ENCODE peak calls at places on chromosomes 1 and 21, in eight cellular contexts. One of them, this sample, is unnamed.

GRCh38 chr1:154951901-154952657 is 3.8 kb downstream of the PBXIP1 start:
- DNase-seq in IMR-90: no peak
- DNase-seq in endodermal cell: no peak
- DNase-seq in right lobe of liver: no peak
- DNase-seq in upper lobe of right lung: no peak
- DNase-seq in thoracic aorta: no peak
- DNase-seq in fibroblast of mammary gland: no peak
- DNase-seq in tibial artery: no peak
- DNase-seq in this sample: no peak

GRCh38 chr1:94481473-94481933 is 60.1 kb downstream of the F3 start:
- DNase-seq in IMR-90: peak
- DNase-seq in fibroblast of mammary gland: peak
- DNase-seq in endodermal cell: peak
- DNase-seq in tibial artery: no peak
- DNase-seq in right lobe of liver: peak
- DNase-seq in thoracic aorta: no peak
- DNase-seq in upper lobe of right lung: peak
- DNase-seq in this sample: peak

GRCh38 chr21:41868062-41868710 is 11.0 kb downstream of the PRDM15 start:
- DNase-seq in right lobe of liver: no peak
- DNase-seq in IMR-90: peak
- DNase-seq in fibroblast of mammary gland: peak
- DNase-seq in endodermal cell: no peak
- DNase-seq in upper lobe of right lung: no peak
- DNase-seq in tibial artery: no peak
- DNase-seq in thoracic aorta: no peak
- DNase-seq in this sample: peak

GRCh38 chr1:201791775-201792166 is 37.2 kb upstream of the IPO9 start:
- DNase-seq in upper lobe of right lung: no peak
- DNase-seq in IMR-90: peak
- DNase-seq in fibroblast of mammary gland: peak
- DNase-seq in tibial artery: peak
- DNase-seq in endodermal cell: no peak
- DNase-seq in right lobe of liver: no peak
- DNase-seq in thoracic aorta: peak
- DNase-seq in this sample: peak

GRCh38 chr1:244460195-244460594 is 878 bp upstream of the CATSPERE start:
- DNase-seq in IMR-90: no peak
- DNase-seq in thoracic aorta: no peak
- DNase-seq in endodermal cell: no peak
- DNase-seq in right lobe of liver: no peak
- DNase-seq in upper lobe of right lung: no peak
- DNase-seq in tibial artery: no peak
- DNase-seq in fibroblast of mammary gland: peak
- DNase-seq in this sample: no peak

GRCh38 chr1:18859560-18859959 is at the start of gene TAS1R2:
- DNase-seq in right lobe of liver: no peak
- DNase-seq in fibroblast of mammary gland: no peak
- DNase-seq in tibial artery: no peak
- DNase-seq in thoracic aorta: no peak
- DNase-seq in endodermal cell: no peak
- DNase-seq in IMR-90: no peak
- DNase-seq in upper lobe of right lung: no peak
- DNase-seq in this sample: no peak

GRCh38 chr1:239233626-239234025 is 152.7 kb upstream of the CHRM3 start:
- DNase-seq in fibroblast of mammary gland: no peak
- DNase-seq in upper lobe of right lung: no peak
- DNase-seq in right lobe of liver: no peak
- DNase-seq in IMR-90: no peak
- DNase-seq in tibial artery: no peak
- DNase-seq in endodermal cell: no peak
- DNase-seq in thoracic aorta: no peak
- DNase-seq in this sample: no peak

GRCh38 chr1:5938068-5938740 is 54.0 kb downstream of the NPHP4 start:
- DNase-seq in tibial artery: peak
- DNase-seq in fibroblast of mammary gland: peak
- DNase-seq in right lobe of liver: no peak
- DNase-seq in upper lobe of right lung: no peak
- DNase-seq in thoracic aorta: no peak
- DNase-seq in endodermal cell: no peak
- DNase-seq in IMR-90: peak
- DNase-seq in this sample: peak

GRCh38 chr1:197521118-197521739 is 253.2 kb downstream of the CRB1 start:
- DNase-seq in endodermal cell: peak
- DNase-seq in thoracic aorta: no peak
- DNase-seq in IMR-90: peak
- DNase-seq in fibroblast of mammary gland: peak
- DNase-seq in upper lobe of right lung: no peak
- DNase-seq in right lobe of liver: no peak
- DNase-seq in tibial artery: no peak
- DNase-seq in this sample: peak

GRCh38 chr1:21931171-21932093 is 5.7 kb downstream of the HSPG2 start:
- DNase-seq in endodermal cell: peak
- DNase-seq in tibial artery: peak
- DNase-seq in IMR-90: peak
- DNase-seq in right lobe of liver: no peak
- DNase-seq in upper lobe of right lung: peak
- DNase-seq in fibroblast of mammary gland: peak
- DNase-seq in thoracic aorta: no peak
- DNase-seq in this sample: peak

GRCh38 chr1:109796484-109797305 is 33.0 kb upstream of the EPS8L3 start:
- DNase-seq in fibroblast of mammary gland: peak
- DNase-seq in thoracic aorta: no peak
- DNase-seq in right lobe of liver: peak
- DNase-seq in endodermal cell: peak
- DNase-seq in upper lobe of right lung: no peak
- DNase-seq in tibial artery: peak
- DNase-seq in IMR-90: peak
- DNase-seq in this sample: peak

GRCh38 chr1:207054476-207054875 is 1.4 kb downstream of the PFKFB2 start:
- DNase-seq in fibroblast of mammary gland: no peak
- DNase-seq in endodermal cell: no peak
- DNase-seq in right lobe of liver: no peak
- DNase-seq in IMR-90: no peak
- DNase-seq in tibial artery: no peak
- DNase-seq in thoracic aorta: no peak
- DNase-seq in upper lobe of right lung: no peak
- DNase-seq in this sample: no peak

GRCh38 chr1:207050428-207050767 is 610 bp downstream of the YOD1 start:
- DNase-seq in tibial artery: no peak
- DNase-seq in upper lobe of right lung: no peak
- DNase-seq in thoracic aorta: no peak
- DNase-seq in right lobe of liver: no peak
- DNase-seq in IMR-90: no peak
- DNase-seq in endodermal cell: no peak
- DNase-seq in fibroblast of mammary gland: no peak
- DNase-seq in this sample: peak

GRCh38 chr1:207050768-207051614 is at the start of gene YOD1:
- DNase-seq in tibial artery: peak
- DNase-seq in endodermal cell: peak
- DNase-seq in right lobe of liver: peak
- DNase-seq in upper lobe of right lung: peak
- DNase-seq in IMR-90: peak
- DNase-seq in thoracic aorta: peak
- DNase-seq in fibroblast of mammary gland: peak
- DNase-seq in this sample: peak

GRCh38 chr1:207051615-207051943 is 571 bp upstream of the YOD1 start:
- DNase-seq in tibial artery: no peak
- DNase-seq in upper lobe of right lung: no peak
- DNase-seq in IMR-90: no peak
- DNase-seq in endodermal cell: no peak
- DNase-seq in right lobe of liver: no peak
- DNase-seq in fibroblast of mammary gland: no peak
- DNase-seq in thoracic aorta: no peak
- DNase-seq in this sample: no peak

DNA sequence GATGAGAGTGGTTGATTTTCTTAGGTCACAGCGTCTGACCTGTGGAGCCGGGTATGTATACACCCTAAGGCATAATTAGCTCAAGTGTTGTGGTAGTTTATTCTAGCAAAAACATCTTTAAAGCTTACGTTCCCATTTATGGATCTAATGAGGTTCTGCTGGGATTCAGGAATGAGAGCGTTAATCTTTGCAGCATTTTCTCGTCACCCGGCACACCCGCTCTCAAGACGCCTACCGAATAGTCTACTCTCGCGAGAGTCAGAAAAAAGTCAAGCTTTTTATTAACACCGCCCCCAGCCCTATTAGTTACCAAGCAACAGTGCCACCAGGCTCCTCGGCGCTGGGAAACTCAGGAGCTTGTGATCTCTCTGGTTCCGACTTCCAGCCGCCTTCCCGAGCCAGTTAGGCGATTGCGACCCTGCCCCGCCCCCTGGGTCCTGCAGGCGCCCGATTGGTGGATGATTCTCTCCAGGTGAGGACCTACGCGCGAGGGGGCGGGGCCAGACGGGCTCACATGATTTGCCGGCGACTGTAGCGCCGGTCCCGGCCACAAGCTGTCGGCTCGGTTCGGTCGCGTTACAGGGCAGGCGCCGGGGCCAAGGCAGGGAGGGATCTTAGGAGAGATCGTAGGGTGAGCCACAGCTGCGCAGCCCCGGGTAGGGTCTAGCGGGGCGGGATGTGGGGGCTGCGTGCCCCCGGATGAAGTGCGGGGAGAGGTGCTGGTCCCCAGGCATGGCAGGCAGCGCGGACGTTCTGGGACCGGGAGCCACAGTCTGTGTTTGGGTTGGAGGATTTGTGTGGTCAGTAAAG is at the start of gene PFKFB2:
- DNase-seq in endodermal cell: peak
- DNase-seq in tibial artery: peak
- DNase-seq in thoracic aorta: peak
- DNase-seq in right lobe of liver: peak
- DNase-seq in fibroblast of mammary gland: peak
- DNase-seq in IMR-90: peak
- DNase-seq in upper lobe of right lung: peak
- DNase-seq in this sample: peak
- TF ChIP-seq CTCF in endodermal cell: peak
- TF ChIP-seq CTCF in tibial artery: no peak
- TF ChIP-seq CTCF in thoracic aorta: peak
- TF ChIP-seq CTCF in right lobe of liver: peak
- TF ChIP-seq CTCF in fibroblast of mammary gland: no peak
- TF ChIP-seq CTCF in IMR-90: peak
- TF ChIP-seq CTCF in upper lobe of right lung: peak
- TF ChIP-seq CTCF in this sample: no peak

GRCh38 chr1:10866314-10867091 is 70.1 kb upstream of the CASZ1 start:
- DNase-seq in fibroblast of mammary gland: peak
- DNase-seq in thoracic aorta: no peak
- DNase-seq in endodermal cell: peak
- DNase-seq in upper lobe of right lung: peak
- DNase-seq in tibial artery: no peak
- DNase-seq in right lobe of liver: no peak
- DNase-seq in IMR-90: peak
- DNase-seq in this sample: peak
- H3K4me3 ChIP-seq in fibroblast of mammary gland: peak
- H3K4me3 ChIP-seq in thoracic aorta: peak
- H3K4me3 ChIP-seq in endodermal cell: peak
- H3K4me3 ChIP-seq in upper lobe of right lung: peak
- H3K4me3 ChIP-seq in tibial artery: peak
- H3K4me3 ChIP-seq in right lobe of liver: peak
- H3K4me3 ChIP-seq in IMR-90: peak
- H3K4me3 ChIP-seq in this sample: peak

GRCh38 chr1:247452447-247453039 is 5.4 kb downstream of the OR2B11 start:
- DNase-seq in IMR-90: no peak
- DNase-seq in right lobe of liver: no peak
- DNase-seq in endodermal cell: no peak
- DNase-seq in thoracic aorta: no peak
- DNase-seq in fibroblast of mammary gland: no peak
- DNase-seq in upper lobe of right lung: no peak
- DNase-seq in tibial artery: no peak
- DNase-seq in this sample: no peak
- TF ChIP-seq CTCF in IMR-90: no peak
- TF ChIP-seq CTCF in right lobe of liver: no peak
- TF ChIP-seq CTCF in endodermal cell: no peak
- TF ChIP-seq CTCF in thoracic aorta: no peak
- TF ChIP-seq CTCF in fibroblast of mammary gland: no peak
- TF ChIP-seq CTCF in upper lobe of right lung: no peak
- TF ChIP-seq CTCF in tibial artery: no peak
- TF ChIP-seq CTCF in this sample: no peak

GRCh38 chr1:111424281-111424680 is 3.3 kb downstream of the OVGP1 start:
- DNase-seq in endodermal cell: no peak
- DNase-seq in tibial artery: no peak
- DNase-seq in thoracic aorta: no peak
- DNase-seq in right lobe of liver: no peak
- DNase-seq in upper lobe of right lung: no peak
- DNase-seq in IMR-90: no peak
- DNase-seq in fibroblast of mammary gland: no peak
- DNase-seq in this sample: no peak

GRCh38 chr1:111417755-111418154 is 9.8 kb downstream of the OVGP1 start:
- DNase-seq in IMR-90: peak
- DNase-seq in upper lobe of right lung: no peak
- DNase-seq in right lobe of liver: no peak
- DNase-seq in fibroblast of mammary gland: peak
- DNase-seq in endodermal cell: no peak
- DNase-seq in tibial artery: no peak
- DNase-seq in thoracic aorta: no peak
- DNase-seq in this sample: peak

GRCh38 chr1:111419037-111419436 is 8.5 kb downstream of the OVGP1 start:
- DNase-seq in IMR-90: no peak
- DNase-seq in endodermal cell: no peak
- DNase-seq in right lobe of liver: no peak
- DNase-seq in fibroblast of mammary gland: no peak
- DNase-seq in tibial artery: no peak
- DNase-seq in upper lobe of right lung: no peak
- DNase-seq in thoracic aorta: no peak
- DNase-seq in this sample: no peak

GRCh38 chr1:111420377-111420776 is 7.2 kb downstream of the OVGP1 start:
- DNase-seq in tibial artery: no peak
- DNase-seq in right lobe of liver: no peak
- DNase-seq in fibroblast of mammary gland: no peak
- DNase-seq in upper lobe of right lung: no peak
- DNase-seq in endodermal cell: no peak
- DNase-seq in IMR-90: no peak
- DNase-seq in thoracic aorta: no peak
- DNase-seq in this sample: no peak

DNA sequence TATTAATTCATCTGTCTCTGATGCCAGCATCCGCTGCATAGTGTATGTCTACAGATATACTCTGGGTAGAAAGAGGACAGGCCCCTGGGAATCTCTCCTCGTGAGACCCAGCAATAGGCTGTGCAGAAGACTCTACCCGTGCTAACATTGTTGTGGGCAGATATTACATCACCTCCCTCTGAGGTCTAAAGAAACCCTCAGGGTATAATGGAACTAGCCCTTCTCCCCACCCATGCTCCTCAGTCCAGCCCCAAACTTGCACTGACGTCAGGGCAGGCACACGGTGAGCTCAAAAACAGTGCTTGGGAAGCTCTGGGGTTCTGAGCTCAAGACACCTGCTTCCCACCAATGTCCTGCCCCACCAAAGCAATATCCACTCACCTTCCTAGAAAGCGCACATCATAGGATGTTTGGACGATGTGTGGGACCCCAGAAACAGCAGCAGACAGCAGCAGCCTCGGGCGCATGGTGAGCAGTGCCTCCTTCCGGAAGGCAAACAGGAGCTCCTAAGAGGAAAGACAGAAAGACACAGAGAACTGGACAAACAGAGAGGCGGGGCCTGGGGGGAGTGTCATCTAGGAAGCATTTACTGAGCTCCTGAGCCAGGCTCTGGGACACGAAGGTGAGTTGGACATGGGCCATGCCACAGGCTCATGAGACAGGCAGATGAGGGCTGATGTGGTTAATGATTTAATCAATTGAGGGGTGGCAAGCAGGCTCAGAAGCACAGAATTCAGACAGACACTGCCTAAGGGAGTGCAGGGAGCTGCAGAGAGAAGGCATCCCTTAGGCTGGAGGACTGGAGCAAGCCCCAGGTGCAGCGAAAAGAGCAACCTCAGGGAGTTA is 4.8 kb downstream of the OVGP1 start:
- DNase-seq in right lobe of liver: peak
- DNase-seq in endodermal cell: no peak
- DNase-seq in fibroblast of mammary gland: no peak
- DNase-seq in thoracic aorta: no peak
- DNase-seq in tibial artery: no peak
- DNase-seq in upper lobe of right lung: peak
- DNase-seq in IMR-90: peak
- DNase-seq in this sample: no peak
- H3K4me3 ChIP-seq in right lobe of liver: no peak
- H3K4me3 ChIP-seq in endodermal cell: no peak
- H3K4me3 ChIP-seq in fibroblast of mammary gland: no peak
- H3K4me3 ChIP-seq in thoracic aorta: no peak
- H3K4me3 ChIP-seq in tibial artery: no peak
- H3K4me3 ChIP-seq in upper lobe of right lung: no peak
- H3K4me3 ChIP-seq in IMR-90: no peak
- H3K4me3 ChIP-seq in this sample: no peak